ENCODE peak calls at places on chromosomes 1 and 21, in six cellular contexts. One of them, this sample, is unnamed.

GRCh38 chr1:147493349-147493748 is 48.0 kb upstream of the BCL9 start:
- DNase-seq in hepatocyte: no peak
- DNase-seq in NCI-H1105: no peak
- DNase-seq in stimulated activated CD8-positive, alpha-beta memory T cell treated with anti-CD3 and anti-CD28 coated beads, Interleukin-4, amount 100 ng/mL, for 1 hour: no peak
- DNase-seq in iPS DF 19.7: no peak
- DNase-seq in H4: no peak
- DNase-seq in this sample: no peak

GRCh38 chr21:34670220-34670961 is 1.6 kb downstream of the CLIC6 start:
- DNase-seq in stimulated activated CD8-positive, alpha-beta memory T cell treated with anti-CD3 and anti-CD28 coated beads, Interleukin-4, amount 100 ng/mL, for 1 hour: no peak
- DNase-seq in iPS DF 19.7: no peak
- DNase-seq in hepatocyte: peak
- DNase-seq in NCI-H1105: no peak
- DNase-seq in H4: no peak
- DNase-seq in this sample: no peak

GRCh38 chr1:15578921-15579682 is 5.7 kb downstream of the AGMAT start:
- DNase-seq in stimulated activated CD8-positive, alpha-beta memory T cell treated with anti-CD3 and anti-CD28 coated beads, Interleukin-4, amount 100 ng/mL, for 1 hour: no peak
- DNase-seq in NCI-H1105: no peak
- DNase-seq in hepatocyte: no peak
- DNase-seq in H4: no peak
- DNase-seq in iPS DF 19.7: no peak
- DNase-seq in this sample: no peak

GRCh38 chr1:161946071-161946987 is 77.3 kb downstream of the OLFML2B start:
- DNase-seq in H4: no peak
- DNase-seq in hepatocyte: no peak
- DNase-seq in iPS DF 19.7: no peak
- DNase-seq in stimulated activated CD8-positive, alpha-beta memory T cell treated with anti-CD3 and anti-CD28 coated beads, Interleukin-4, amount 100 ng/mL, for 1 hour: no peak
- DNase-seq in NCI-H1105: no peak
- DNase-seq in this sample: no peak

GRCh38 chr1:118335372-118335771 is 150.3 kb upstream of the SPAG17 start:
- DNase-seq in stimulated activated CD8-positive, alpha-beta memory T cell treated with anti-CD3 and anti-CD28 coated beads, Interleukin-4, amount 100 ng/mL, for 1 hour: no peak
- DNase-seq in iPS DF 19.7: no peak
- DNase-seq in H4: peak
- DNase-seq in hepatocyte: no peak
- DNase-seq in NCI-H1105: no peak
- DNase-seq in this sample: no peak

GRCh38 chr1:240117202-240117769 is 25.6 kb downstream of the FMN2 start:
- DNase-seq in iPS DF 19.7: no peak
- DNase-seq in stimulated activated CD8-positive, alpha-beta memory T cell treated with anti-CD3 and anti-CD28 coated beads, Interleukin-4, amount 100 ng/mL, for 1 hour: no peak
- DNase-seq in NCI-H1105: no peak
- DNase-seq in hepatocyte: no peak
- DNase-seq in H4: no peak
- DNase-seq in this sample: no peak

GRCh38 chr1:19651141-19651737 is 7.1 kb downstream of the NBL1 start:
- DNase-seq in stimulated activated CD8-positive, alpha-beta memory T cell treated with anti-CD3 and anti-CD28 coated beads, Interleukin-4, amount 100 ng/mL, for 1 hour: no peak
- DNase-seq in NCI-H1105: peak
- DNase-seq in hepatocyte: peak
- DNase-seq in H4: no peak
- DNase-seq in iPS DF 19.7: no peak
- DNase-seq in this sample: no peak

GRCh38 chr1:110798691-110799256 is 74.2 kb upstream of the CD53 start:
- DNase-seq in NCI-H1105: peak
- DNase-seq in hepatocyte: no peak
- DNase-seq in iPS DF 19.7: no peak
- DNase-seq in stimulated activated CD8-positive, alpha-beta memory T cell treated with anti-CD3 and anti-CD28 coated beads, Interleukin-4, amount 100 ng/mL, for 1 hour: no peak
- DNase-seq in H4: no peak
- DNase-seq in this sample: no peak

GRCh38 chr1:244020086-244020485 is 31.0 kb upstream of the ZBTB18 start:
- DNase-seq in H4: no peak
- DNase-seq in iPS DF 19.7: no peak
- DNase-seq in stimulated activated CD8-positive, alpha-beta memory T cell treated with anti-CD3 and anti-CD28 coated beads, Interleukin-4, amount 100 ng/mL, for 1 hour: no peak
- DNase-seq in hepatocyte: no peak
- DNase-seq in NCI-H1105: no peak
- DNase-seq in this sample: no peak

GRCh38 chr1:36653850-36654249 is 171.1 kb upstream of the CSF3R start:
- DNase-seq in NCI-H1105: no peak
- DNase-seq in hepatocyte: no peak
- DNase-seq in H4: peak
- DNase-seq in iPS DF 19.7: no peak
- DNase-seq in stimulated activated CD8-positive, alpha-beta memory T cell treated with anti-CD3 and anti-CD28 coated beads, Interleukin-4, amount 100 ng/mL, for 1 hour: no peak
- DNase-seq in this sample: peak

GRCh38 chr1:21754583-21754982 is 28.4 kb downstream of the USP48 start:
- DNase-seq in NCI-H1105: no peak
- DNase-seq in iPS DF 19.7: no peak
- DNase-seq in hepatocyte: no peak
- DNase-seq in stimulated activated CD8-positive, alpha-beta memory T cell treated with anti-CD3 and anti-CD28 coated beads, Interleukin-4, amount 100 ng/mL, for 1 hour: no peak
- DNase-seq in H4: no peak
- DNase-seq in this sample: no peak

This sample was measured in substantia nigra.